ENCODE peak calls at places on chromosomes 2 and 18, in five cellular contexts. P is Right ventricle myocardium inferior; U is T-helper 2 cell; C is stimulated activated CD4-positive, alpha-beta T cell treated with anti-CD3 and anti-CD28 coated beads, Interleukin-2, amount 100 ng/mL, for 48 hours; M is HT1080. E is an unnamed sample.

GRCh38 chr2:24837996-24838513 is 44.8 kb downstream of the CENPO start:
- DNase-seq in U (no peak), M (no peak), P (no peak), C (no peak), E (no peak)

GRCh38 chr18:28167835-28168349 is 9.0 kb downstream of the CDH2 start:
- DNase-seq in C (no peak), P (no peak), M (no peak), U (no peak), E (no peak)

GRCh38 chr18:41695441-41695840 is 259.6 kb upstream of the PIK3C3 start:
- DNase-seq in U (no peak), P (no peak), M (peak), C (no peak), E (no peak)

GRCh38 chr18:46916551-46917107 is 678 bp downstream of the PIAS2 start:
- DNase-seq in P (no peak), C (peak), U (no peak), M (peak), E (peak)

GRCh38 chr2:121649402-121649651 is at the start of gene CLASP1:
- DNase-seq in U (peak), M (peak), P (peak), C (peak), E (peak)

GRCh38 chr2:45713591-45713990 is 62.1 kb downstream of the PRKCE start:
- DNase-seq in C (no peak), M (no peak), U (no peak), P (no peak), E (no peak)

GRCh38 chr2:171260471-171261424 is 100.1 kb upstream of the TLK1 start:
- DNase-seq in U (no peak), P (no peak), C (peak), M (no peak), E (no peak)

GRCh38 chr2:96485350-96485749 is 19.8 kb downstream of the NEURL3 start:
- DNase-seq in P (no peak), U (no peak), C (no peak), M (no peak), E (no peak)

E was measured in neural crest cell.